ENCODE peak calls at places on chromosomes 7 and 10, in four cellular contexts. F is HepG2, T is A549, N is K562. V is an unnamed sample.
A peak's percentile ranks its signal among the peaks of the same experiment; 100 is the strongest.

GRCh38 chr7:106071999-106072714 is 40.0 kb downstream of the SYPL1 start:
- DNase-seq in F (peak; percentile 87), T (no peak), N (peak; percentile 86), V (no peak)

GRCh38 chr7:86733783-86734182 is 90.1 kb downstream of the GRM3 start:
- DNase-seq in F (no peak), T (peak; percentile 66), N (no peak), V (no peak)

GRCh38 chr7:57274535-57275283 is 142.5 kb upstream of the ZNF479 start:
- DNase-seq in F (no peak), T (no peak), N (no peak), V (no peak)

GRCh38 chr10:22252286-22252800 is 34.5 kb upstream of the EBLN1 start:
- DNase-seq in F (no peak), T (no peak), N (no peak), V (peak; percentile 41)

GRCh38 chr10:74163313-74164068 is 12.5 kb downstream of the ADK start:
- DNase-seq in F (no peak), T (no peak), N (no peak), V (no peak)

GRCh38 chr7:1853619-1854520 is 183.8 kb downstream of the ELFN1 start:
- DNase-seq in F (no peak), T (no peak), N (peak; percentile 53), V (peak; percentile 11)

GRCh38 chr10:29635711-29636144 is 957 bp upstream of the SVIL start:
- DNase-seq in F (peak; percentile 87), T (peak; percentile 38), N (no peak), V (peak; percentile 43)

GRCh38 chr10:77392851-77393250 is 244.8 kb downstream of the KCNMA1 start:
- DNase-seq in F (no peak), T (peak; percentile 80), N (no peak), V (no peak)

GRCh38 chr7:90181485-90181884 is 27.2 kb downstream of the STEAP1 start:
- DNase-seq in F (no peak), T (no peak), N (no peak), V (no peak)

GRCh38 chr10:49001861-49002675 is 62.4 kb upstream of the LRRC18 start:
- DNase-seq in F (no peak), T (no peak), N (no peak), V (no peak)

GRCh38 chr7:100825760-100826545 is 1.4 kb downstream of the EPHB4 start:
- DNase-seq in F (peak; percentile 57), T (peak; percentile 56), N (peak; percentile 43), V (no peak)

GRCh38 chr10:12727832-12728215 is 273.7 kb downstream of the CCDC3 start:
- DNase-seq in F (no peak), T (no peak), N (no peak), V (no peak)

GRCh38 chr7:151570366-151570915 is 50.7 kb upstream of the RHEB start:
- DNase-seq in F (no peak), T (peak; percentile 25), N (no peak), V (no peak)

GRCh38 chr7:151812967-151813366 is 63.9 kb downstream of the PRKAG2 start:
- DNase-seq in F (no peak), T (no peak), N (no peak), V (no peak)

GRCh38 chr10:5855979-5856700 is 33.6 kb downstream of the ANKRD16 start:
- DNase-seq in F (peak; percentile 35), T (no peak), N (no peak), V (no peak)

GRCh38 chr7:108235451-108236061 is 105.4 kb upstream of the LAMB4 start:
- DNase-seq in F (no peak), T (peak; percentile 70), N (no peak), V (no peak)

GRCh38 chr7:40299097-40299496 is 164.3 kb downstream of the SUGCT start:
- DNase-seq in F (no peak), T (no peak), N (no peak), V (no peak)

GRCh38 chr7:41689815-41690214 is 13.1 kb downstream of the INHBA start:
- DNase-seq in F (no peak), T (no peak), N (no peak), V (no peak)

GRCh38 chr7:139004321-139005075 is 23.3 kb upstream of the KIAA1549 start:
- DNase-seq in F (no peak), T (no peak), N (no peak), V (no peak)

GRCh38 chr10:113764598-113764997 is 13.1 kb downstream of the PLEKHS1 start:
- DNase-seq in F (no peak), T (no peak), N (no peak), V (no peak)

GRCh38 chr7:30679664-30680063 is 2.6 kb downstream of the CRHR2 start:
- DNase-seq in F (no peak), T (no peak), N (no peak), V (no peak)

GRCh38 chr10:124000792-124001201 is 92.6 kb downstream of the CHST15 start:
- DNase-seq in F (no peak), T (no peak), N (no peak), V (no peak)

GRCh38 chr7:41978858-41979257 is 258.2 kb downstream of the GLI3 start:
- DNase-seq in F (no peak), T (no peak), N (no peak), V (no peak)

GRCh38 chr7:52826515-52826914 is 208.9 kb upstream of the POM121L12 start:
- DNase-seq in F (no peak), T (no peak), N (no peak), V (no peak)

GRCh38 chr10:126599949-126600627 is 70.4 kb downstream of the C10orf90 start:
- DNase-seq in F (no peak), T (no peak), N (no peak), V (no peak)

GRCh38 chr10:88039496-88040200 is 176.2 kb downstream of the PTEN start:
- DNase-seq in F (no peak), T (peak; percentile 32), N (no peak), V (no peak)

GRCh38 chr10:69491611-69492010 is 40.3 kb downstream of the TSPAN15 start:
- DNase-seq in F (no peak), T (no peak), N (no peak), V (no peak)

GRCh38 chr10:11603741-11604140 is 7.7 kb downstream of the USP6NL start:
- DNase-seq in F (peak; percentile 81), T (no peak), N (no peak), V (no peak)
- TF ChIP-seq NR3C1 in F (no peak), T (no peak), N (no peak), V (no peak)

GRCh38 chr10:60526024-60526585 is 136.4 kb upstream of the ANK3 start:
- DNase-seq in F (no peak), T (no peak), N (no peak), V (no peak)
- TF ChIP-seq USF2 in F (no peak), T (no peak), N (no peak), V (no peak)

DNA sequence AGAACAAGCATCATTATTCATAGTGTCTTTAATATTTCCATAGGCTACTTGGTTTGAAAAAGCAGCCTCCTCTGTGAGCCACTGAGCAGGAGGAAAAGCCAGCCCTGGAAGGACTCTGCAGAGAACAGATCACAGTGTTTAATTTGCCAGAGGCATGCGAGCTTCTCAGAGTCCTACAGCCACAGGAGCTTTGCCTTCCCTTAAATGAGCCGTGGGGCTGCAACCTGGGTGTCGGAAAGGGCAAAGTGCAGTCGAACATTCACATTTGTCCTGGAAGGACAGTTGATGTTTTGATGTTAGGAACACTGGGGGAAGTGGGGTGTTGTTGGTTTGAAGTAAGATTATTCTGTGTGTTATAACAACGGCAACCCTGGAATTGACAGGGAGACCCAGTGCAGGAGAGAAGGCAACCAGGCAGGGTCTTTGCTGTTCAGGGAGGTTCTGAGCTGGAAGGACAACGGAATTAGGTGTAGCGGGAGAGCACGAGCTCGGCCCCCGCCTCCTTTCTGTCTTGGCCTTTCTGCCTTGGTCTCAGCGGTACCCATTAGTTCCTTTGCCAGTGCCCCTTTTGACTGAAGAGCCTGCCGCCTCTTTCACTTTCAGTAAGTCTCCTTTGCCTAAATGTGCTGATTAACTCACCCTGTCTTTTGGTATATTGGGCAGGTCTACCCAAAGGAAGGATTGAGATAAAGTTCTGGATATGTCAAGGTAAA is 192.3 kb upstream of the PITRM1 start:
- DNase-seq in F (peak; percentile 10), T (no peak), N (no peak), V (no peak)
- TF ChIP-seq JUN in F (no peak), T (no peak), N (no peak), V (no peak)

DNA sequence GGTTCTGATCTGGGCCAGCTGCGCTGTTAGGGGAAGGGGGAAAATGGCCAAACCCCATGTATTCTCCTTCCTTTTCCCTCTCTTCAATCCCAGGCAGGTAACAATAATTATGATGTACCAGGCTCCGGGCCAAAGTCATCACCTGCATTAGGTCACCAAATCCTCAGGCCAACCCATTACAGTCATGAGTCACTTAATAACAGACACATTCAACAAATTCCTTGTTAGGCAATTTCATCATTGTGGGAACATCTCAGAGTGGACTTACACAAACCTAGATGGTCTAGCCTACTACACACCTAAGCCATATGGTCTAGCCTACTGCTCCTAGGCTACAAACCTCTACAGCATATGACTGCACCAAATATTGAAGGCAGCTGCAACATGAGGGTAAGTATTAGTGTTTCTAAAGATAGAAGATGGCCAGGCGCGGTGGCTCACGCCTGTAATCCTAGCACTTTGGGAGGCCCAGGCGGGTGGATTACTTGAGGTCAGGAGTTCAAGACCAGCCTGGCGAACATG is 2.2 kb upstream of the HSPB1 start:
- DNase-seq in F (peak; percentile 76), T (peak; percentile 91), N (no peak), V (no peak)
- TF ChIP-seq NR3C1 in F (no peak), T (no peak), N (no peak), V (no peak)

GRCh38 chr10:63749915-63750314 is 228.7 kb downstream of the REEP3 start:
- DNase-seq in F (no peak), T (no peak), N (no peak), V (no peak)

GRCh38 chr10:63738410-63738809 is 217.2 kb downstream of the REEP3 start:
- DNase-seq in F (peak; percentile 91), T (peak; percentile 69), N (no peak), V (no peak)

GRCh38 chr10:63744060-63744941 is 223.1 kb downstream of the REEP3 start:
- DNase-seq in F (no peak), T (no peak), N (no peak), V (no peak)
- TF ChIP-seq USF2 in F (no peak), T (no peak), N (no peak), V (no peak)

GRCh38 chr7:18771834-18772566 is 276.5 kb downstream of the HDAC9 start:
- DNase-seq in F (no peak), T (no peak), N (no peak), V (no peak)
- TF ChIP-seq JUN in F (no peak), T (no peak), N (no peak), V (no peak)

DNA sequence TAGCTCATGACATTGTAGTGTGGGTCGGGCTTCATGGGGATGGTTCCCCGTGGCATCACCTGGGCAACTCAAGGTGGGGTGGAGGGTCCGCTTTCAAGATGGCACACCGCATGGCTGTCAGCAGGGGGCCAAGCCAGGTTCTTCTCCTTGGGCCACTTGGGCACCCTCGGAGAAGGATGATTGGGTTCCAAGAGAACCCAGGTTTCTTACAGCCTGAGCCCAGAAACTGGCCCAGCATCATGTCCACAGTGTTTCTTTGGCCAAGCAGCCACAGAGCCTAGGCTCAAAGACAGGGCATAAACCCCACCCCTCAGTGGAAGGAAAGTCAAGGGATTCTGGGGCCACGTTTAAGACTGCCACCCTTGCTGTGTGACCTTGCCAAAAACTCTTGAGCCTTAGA is 110.6 kb downstream of the PTPN20 start:
- DNase-seq in F (no peak), T (no peak), N (no peak), V (no peak)
- TF ChIP-seq NR3C1 in F (no peak), T (no peak), N (no peak), V (no peak)

DNA sequence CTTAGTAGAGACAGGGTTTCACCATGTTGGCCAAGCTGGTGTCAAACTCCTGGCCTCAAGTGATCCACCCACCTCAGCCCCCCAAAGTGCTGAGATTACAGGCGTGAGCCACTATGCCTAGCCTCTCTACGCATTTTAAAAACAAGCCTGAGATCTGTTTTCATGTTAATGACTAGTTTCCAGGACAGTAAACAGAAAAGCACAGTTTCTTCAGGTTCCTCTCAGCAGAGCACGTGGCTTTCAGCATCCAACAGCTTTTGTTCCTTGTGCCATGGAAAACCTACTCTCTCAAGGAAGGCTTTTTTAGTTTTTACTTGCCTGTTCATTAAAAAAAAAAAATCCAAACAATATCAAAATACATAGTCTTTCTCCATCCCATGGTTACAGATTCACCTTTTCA is 129.4 kb upstream of the NFE2L3 start:
- DNase-seq in F (no peak), T (no peak), N (no peak), V (peak; percentile 12)
- TF ChIP-seq USF2 in F (no peak), T (no peak), N (no peak), V (peak; percentile 54)

V was measured in WTC11.